ENCODE peak calls at places on chromosomes 12 and 14, in ten cellular contexts. One of them, this sample, is unnamed.

GRCh38 chr12:69585189-69586062 is at the start of gene CCT2:
- DNase-seq in lung: peak; percentile 96
- DNase-seq in ovary: peak; percentile 97
- DNase-seq in transverse colon: peak; percentile 98
- DNase-seq in MCF 10A: peak; percentile 94
- DNase-seq in astrocyte: peak; percentile 84
- DNase-seq in lower leg skin: peak; percentile 97
- DNase-seq in heart left ventricle: peak; percentile 97
- DNase-seq in B cell: peak; percentile 96
- DNase-seq in cardiac muscle cell: peak; percentile 97
- DNase-seq in this sample: peak; percentile 95

GRCh38 chr14:68735836-68736235 is 57.0 kb downstream of the ZFP36L1 start:
- DNase-seq in lung: no peak
- DNase-seq in ovary: no peak
- DNase-seq in transverse colon: no peak
- DNase-seq in MCF 10A: no peak
- DNase-seq in astrocyte: no peak
- DNase-seq in lower leg skin: no peak
- DNase-seq in heart left ventricle: no peak
- DNase-seq in B cell: no peak
- DNase-seq in cardiac muscle cell: no peak
- DNase-seq in this sample: no peak

GRCh38 chr12:40156031-40156764 is 50.3 kb upstream of the SLC2A13 start:
- DNase-seq in lung: no peak
- DNase-seq in ovary: no peak
- DNase-seq in transverse colon: no peak
- DNase-seq in MCF 10A: no peak
- DNase-seq in astrocyte: no peak
- DNase-seq in lower leg skin: no peak
- DNase-seq in heart left ventricle: no peak
- DNase-seq in B cell: no peak
- DNase-seq in cardiac muscle cell: no peak
- DNase-seq in this sample: no peak

GRCh38 chr12:1533602-1534304 is 60.6 kb downstream of the FBXL14 start:
- DNase-seq in lung: no peak
- DNase-seq in ovary: no peak
- DNase-seq in transverse colon: peak; percentile 47
- DNase-seq in MCF 10A: no peak
- DNase-seq in astrocyte: peak; percentile 88
- DNase-seq in lower leg skin: no peak
- DNase-seq in heart left ventricle: no peak
- DNase-seq in B cell: no peak
- DNase-seq in cardiac muscle cell: no peak
- DNase-seq in this sample: peak; percentile 43

GRCh38 chr12:13343380-13343779 is 146.9 kb downstream of the EMP1 start:
- DNase-seq in lung: no peak
- DNase-seq in ovary: no peak
- DNase-seq in transverse colon: no peak
- DNase-seq in MCF 10A: peak; percentile 77
- DNase-seq in astrocyte: peak; percentile 14
- DNase-seq in lower leg skin: no peak
- DNase-seq in heart left ventricle: no peak
- DNase-seq in B cell: no peak
- DNase-seq in cardiac muscle cell: no peak
- DNase-seq in this sample: no peak

GRCh38 chr12:56029666-56030293 is 8.9 kb downstream of the IKZF4 start:
- DNase-seq in lung: peak; percentile 49
- DNase-seq in ovary: no peak
- DNase-seq in transverse colon: peak; percentile 47
- DNase-seq in MCF 10A: peak; percentile 69
- DNase-seq in astrocyte: peak; percentile 42
- DNase-seq in lower leg skin: no peak
- DNase-seq in heart left ventricle: peak; percentile 36
- DNase-seq in B cell: no peak
- DNase-seq in cardiac muscle cell: peak; percentile 83
- DNase-seq in this sample: no peak

GRCh38 chr12:123389560-123390351 is 5.8 kb downstream of the KMT5A start:
- DNase-seq in lung: peak; percentile 81
- DNase-seq in ovary: peak; percentile 39
- DNase-seq in transverse colon: peak; percentile 79
- DNase-seq in MCF 10A: no peak
- DNase-seq in astrocyte: no peak
- DNase-seq in lower leg skin: no peak
- DNase-seq in heart left ventricle: peak; percentile 54
- DNase-seq in B cell: peak; percentile 56
- DNase-seq in cardiac muscle cell: no peak
- DNase-seq in this sample: peak; percentile 22

GRCh38 chr12:28177461-28177860 is 12.8 kb upstream of the CCDC91 start:
- DNase-seq in lung: no peak
- DNase-seq in ovary: no peak
- DNase-seq in transverse colon: no peak
- DNase-seq in MCF 10A: no peak
- DNase-seq in astrocyte: no peak
- DNase-seq in lower leg skin: no peak
- DNase-seq in heart left ventricle: no peak
- DNase-seq in B cell: no peak
- DNase-seq in cardiac muscle cell: no peak
- DNase-seq in this sample: no peak

GRCh38 chr14:101595887-101596721 is 34.8 kb downstream of the DIO3 start:
- DNase-seq in lung: no peak
- DNase-seq in ovary: peak; percentile 8
- DNase-seq in transverse colon: peak; percentile 14
- DNase-seq in MCF 10A: no peak
- DNase-seq in astrocyte: no peak
- DNase-seq in lower leg skin: no peak
- DNase-seq in heart left ventricle: no peak
- DNase-seq in B cell: no peak
- DNase-seq in cardiac muscle cell: no peak
- DNase-seq in this sample: no peak

GRCh38 chr14:29240046-29240445 is 473.5 kb downstream of the FOXG1 start:
- DNase-seq in lung: no peak
- DNase-seq in ovary: no peak
- DNase-seq in transverse colon: no peak
- DNase-seq in MCF 10A: peak; percentile 8
- DNase-seq in astrocyte: peak; percentile 90
- DNase-seq in lower leg skin: no peak
- DNase-seq in heart left ventricle: no peak
- DNase-seq in B cell: no peak
- DNase-seq in cardiac muscle cell: peak; percentile 78
- DNase-seq in this sample: no peak

GRCh38 chr12:13843841-13844240 is 137.6 kb downstream of the GRIN2B start:
- DNase-seq in lung: no peak
- DNase-seq in ovary: no peak
- DNase-seq in transverse colon: no peak
- DNase-seq in MCF 10A: no peak
- DNase-seq in astrocyte: no peak
- DNase-seq in lower leg skin: no peak
- DNase-seq in heart left ventricle: no peak
- DNase-seq in B cell: no peak
- DNase-seq in cardiac muscle cell: no peak
- DNase-seq in this sample: no peak

GRCh38 chr14:96281486-96281885 is 25.5 kb downstream of the BDKRB1 start:
- DNase-seq in lung: no peak
- DNase-seq in ovary: no peak
- DNase-seq in transverse colon: no peak
- DNase-seq in MCF 10A: no peak
- DNase-seq in astrocyte: no peak
- DNase-seq in lower leg skin: no peak
- DNase-seq in heart left ventricle: no peak
- DNase-seq in B cell: no peak
- DNase-seq in cardiac muscle cell: no peak
- DNase-seq in this sample: no peak
- TF ChIP-seq CTCF in lung: no peak
- TF ChIP-seq CTCF in ovary: no peak
- TF ChIP-seq CTCF in transverse colon: no peak
- TF ChIP-seq CTCF in MCF 10A: no peak
- TF ChIP-seq CTCF in astrocyte: no peak
- TF ChIP-seq CTCF in lower leg skin: no peak
- TF ChIP-seq CTCF in heart left ventricle: no peak
- TF ChIP-seq CTCF in B cell: no peak
- TF ChIP-seq CTCF in cardiac muscle cell: no peak
- TF ChIP-seq CTCF in this sample: no peak

DNA sequence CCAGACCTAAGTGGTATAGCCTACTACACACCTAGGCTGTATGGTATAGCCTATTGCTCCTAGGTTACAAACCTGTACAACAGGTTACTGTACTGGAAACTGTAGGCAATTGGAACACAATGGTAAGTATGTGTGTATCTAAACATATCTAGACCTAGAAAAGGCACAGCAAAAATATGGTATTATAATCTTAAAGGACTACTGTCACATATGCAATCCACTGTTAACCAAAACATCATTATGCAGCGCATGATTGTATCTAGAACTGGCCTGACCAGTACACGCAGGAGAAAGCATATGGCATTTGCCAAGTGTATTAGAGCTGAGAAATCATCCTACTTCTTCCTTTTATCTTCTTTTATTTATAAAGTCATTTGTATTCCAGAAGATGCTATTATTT is 75.5 kb downstream of the SLC8A3 start:
- DNase-seq in lung: no peak
- DNase-seq in ovary: no peak
- DNase-seq in transverse colon: no peak
- DNase-seq in MCF 10A: no peak
- DNase-seq in astrocyte: no peak
- DNase-seq in lower leg skin: no peak
- DNase-seq in heart left ventricle: no peak
- DNase-seq in B cell: no peak
- DNase-seq in cardiac muscle cell: no peak
- DNase-seq in this sample: no peak
- TF ChIP-seq CTCF in lung: no peak
- TF ChIP-seq CTCF in ovary: no peak
- TF ChIP-seq CTCF in transverse colon: no peak
- TF ChIP-seq CTCF in MCF 10A: no peak
- TF ChIP-seq CTCF in astrocyte: no peak
- TF ChIP-seq CTCF in lower leg skin: no peak
- TF ChIP-seq CTCF in heart left ventricle: no peak
- TF ChIP-seq CTCF in B cell: no peak
- TF ChIP-seq CTCF in cardiac muscle cell: no peak
- TF ChIP-seq CTCF in this sample: no peak

GRCh38 chr12:94147377-94147990 is 893 bp upstream of the PLXNC1 start:
- DNase-seq in lung: no peak
- DNase-seq in ovary: no peak
- DNase-seq in transverse colon: no peak
- DNase-seq in MCF 10A: no peak
- DNase-seq in astrocyte: no peak
- DNase-seq in lower leg skin: no peak
- DNase-seq in heart left ventricle: no peak
- DNase-seq in B cell: no peak
- DNase-seq in cardiac muscle cell: no peak
- DNase-seq in this sample: no peak

GRCh38 chr12:94147991-94148840 is at the start of gene PLXNC1:
- DNase-seq in lung: peak; percentile 68
- DNase-seq in ovary: peak; percentile 68
- DNase-seq in transverse colon: peak; percentile 70
- DNase-seq in MCF 10A: no peak
- DNase-seq in astrocyte: peak; percentile 38
- DNase-seq in lower leg skin: no peak
- DNase-seq in heart left ventricle: peak; percentile 66
- DNase-seq in B cell: peak; percentile 68
- DNase-seq in cardiac muscle cell: peak; percentile 78
- DNase-seq in this sample: peak; percentile 49

GRCh38 chr12:94146166-94146565 is 2.2 kb upstream of the PLXNC1 start:
- DNase-seq in lung: no peak
- DNase-seq in ovary: no peak
- DNase-seq in transverse colon: no peak
- DNase-seq in MCF 10A: no peak
- DNase-seq in astrocyte: no peak
- DNase-seq in lower leg skin: no peak
- DNase-seq in heart left ventricle: no peak
- DNase-seq in B cell: no peak
- DNase-seq in cardiac muscle cell: no peak
- DNase-seq in this sample: no peak

GRCh38 chr12:94143444-94143843 is 4.9 kb upstream of the PLXNC1 start:
- DNase-seq in lung: no peak
- DNase-seq in ovary: no peak
- DNase-seq in transverse colon: no peak
- DNase-seq in MCF 10A: no peak
- DNase-seq in astrocyte: no peak
- DNase-seq in lower leg skin: no peak
- DNase-seq in heart left ventricle: no peak
- DNase-seq in B cell: no peak
- DNase-seq in cardiac muscle cell: no peak
- DNase-seq in this sample: no peak

GRCh38 chr12:94145231-94145979 is 3.0 kb upstream of the PLXNC1 start:
- DNase-seq in lung: no peak
- DNase-seq in ovary: peak; percentile 50
- DNase-seq in transverse colon: no peak
- DNase-seq in MCF 10A: peak; percentile 48
- DNase-seq in astrocyte: peak; percentile 19
- DNase-seq in lower leg skin: no peak
- DNase-seq in heart left ventricle: no peak
- DNase-seq in B cell: no peak
- DNase-seq in cardiac muscle cell: peak; percentile 77
- DNase-seq in this sample: no peak
- TF ChIP-seq CTCF in lung: peak; percentile 7
- TF ChIP-seq CTCF in ovary: peak; percentile 46
- TF ChIP-seq CTCF in transverse colon: no peak
- TF ChIP-seq CTCF in MCF 10A: peak; percentile 33
- TF ChIP-seq CTCF in astrocyte: peak; percentile 33
- TF ChIP-seq CTCF in lower leg skin: no peak
- TF ChIP-seq CTCF in heart left ventricle: peak; percentile 49
- TF ChIP-seq CTCF in B cell: peak; percentile 28
- TF ChIP-seq CTCF in cardiac muscle cell: peak; percentile 56
- TF ChIP-seq CTCF in this sample: no peak

DNA sequence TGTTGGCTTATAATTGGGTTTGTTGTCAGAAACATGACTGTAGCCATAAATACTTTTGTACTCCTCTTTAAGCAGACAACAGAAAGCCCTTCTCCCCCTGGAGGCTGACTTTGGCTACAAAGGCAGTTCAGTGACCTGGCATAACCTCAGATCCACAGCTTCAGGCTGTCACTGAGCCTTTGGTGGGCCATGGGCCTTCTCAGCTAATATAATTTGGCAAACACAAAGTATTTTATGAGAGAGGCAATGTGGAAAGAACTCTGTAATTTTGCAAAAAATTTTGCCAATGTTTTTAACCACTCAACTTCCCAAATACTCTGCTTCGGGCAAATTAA is 15.5 kb upstream of the MGP start:
- DNase-seq in lung: no peak
- DNase-seq in ovary: no peak
- DNase-seq in transverse colon: no peak
- DNase-seq in MCF 10A: no peak
- DNase-seq in astrocyte: no peak
- DNase-seq in lower leg skin: no peak
- DNase-seq in heart left ventricle: peak; percentile 46
- DNase-seq in B cell: no peak
- DNase-seq in cardiac muscle cell: no peak
- DNase-seq in this sample: no peak
- TF ChIP-seq CTCF in lung: no peak
- TF ChIP-seq CTCF in ovary: no peak
- TF ChIP-seq CTCF in transverse colon: no peak
- TF ChIP-seq CTCF in MCF 10A: no peak
- TF ChIP-seq CTCF in astrocyte: no peak
- TF ChIP-seq CTCF in lower leg skin: no peak
- TF ChIP-seq CTCF in heart left ventricle: peak; percentile 37
- TF ChIP-seq CTCF in B cell: no peak
- TF ChIP-seq CTCF in cardiac muscle cell: no peak
- TF ChIP-seq CTCF in this sample: no peak

DNA sequence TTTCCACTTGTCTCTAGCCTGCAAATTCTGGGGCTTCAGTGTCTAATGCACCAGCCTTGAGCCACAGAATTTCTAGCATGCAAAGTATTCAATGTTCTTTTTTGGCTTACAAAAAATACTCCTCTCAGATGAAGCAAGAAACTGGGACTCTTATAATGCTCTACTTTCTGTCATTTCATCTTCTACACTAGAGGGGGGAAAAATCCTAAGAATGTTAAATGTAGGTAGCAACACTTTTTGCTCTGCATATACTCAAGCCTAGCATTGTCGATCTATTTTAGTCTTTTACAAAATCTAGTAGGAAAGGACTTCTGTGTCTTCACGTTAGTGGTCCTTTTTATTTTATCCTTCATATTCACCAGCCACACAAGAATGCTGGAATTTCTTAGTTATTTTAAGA is 253.1 kb upstream of the FLRT2 start:
- DNase-seq in lung: no peak
- DNase-seq in ovary: no peak
- DNase-seq in transverse colon: no peak
- DNase-seq in MCF 10A: no peak
- DNase-seq in astrocyte: no peak
- DNase-seq in lower leg skin: no peak
- DNase-seq in heart left ventricle: no peak
- DNase-seq in B cell: no peak
- DNase-seq in cardiac muscle cell: no peak
- DNase-seq in this sample: no peak
- TF ChIP-seq CTCF in lung: no peak
- TF ChIP-seq CTCF in ovary: no peak
- TF ChIP-seq CTCF in transverse colon: no peak
- TF ChIP-seq CTCF in MCF 10A: no peak
- TF ChIP-seq CTCF in astrocyte: no peak
- TF ChIP-seq CTCF in lower leg skin: no peak
- TF ChIP-seq CTCF in heart left ventricle: no peak
- TF ChIP-seq CTCF in B cell: no peak
- TF ChIP-seq CTCF in cardiac muscle cell: no peak
- TF ChIP-seq CTCF in this sample: no peak

This sample was measured in natural killer cell.